ENCODE peak calls at places on chromosomes 5 and 9, in four cellular contexts. One of them, this sample, is unnamed.

GRCh38 chr5:89399553-89399952 is 516.6 kb upstream of the MEF2C start:
- DNase-seq in sigmoid colon: no peak
- DNase-seq in heart right ventricle: no peak
- DNase-seq in mammary epithelial cell: peak
- DNase-seq in this sample: no peak

GRCh38 chr5:170273968-170274710 is 23.4 kb downstream of the LCP2 start:
- DNase-seq in sigmoid colon: peak
- DNase-seq in heart right ventricle: no peak
- DNase-seq in mammary epithelial cell: peak
- DNase-seq in this sample: peak

GRCh38 chr5:59813761-59814562 is 79.6 kb downstream of the PDE4D start:
- DNase-seq in sigmoid colon: no peak
- DNase-seq in heart right ventricle: no peak
- DNase-seq in mammary epithelial cell: peak
- DNase-seq in this sample: peak

GRCh38 chr5:132714456-132715307 is 22.7 kb downstream of the KIF3A start:
- DNase-seq in sigmoid colon: no peak
- DNase-seq in heart right ventricle: no peak
- DNase-seq in mammary epithelial cell: peak
- DNase-seq in this sample: no peak

GRCh38 chr5:95962785-95963184 is 1.1 kb upstream of the ELL2 start:
- DNase-seq in sigmoid colon: no peak
- DNase-seq in heart right ventricle: no peak
- DNase-seq in mammary epithelial cell: no peak
- DNase-seq in this sample: no peak

GRCh38 chr9:76896035-76896434 is 9.9 kb downstream of the PRUNE2 start:
- DNase-seq in sigmoid colon: no peak
- DNase-seq in heart right ventricle: no peak
- DNase-seq in mammary epithelial cell: no peak
- DNase-seq in this sample: no peak

GRCh38 chr9:135526089-135526729 is 5.0 kb downstream of the LCN1 start:
- DNase-seq in sigmoid colon: peak
- DNase-seq in heart right ventricle: no peak
- DNase-seq in mammary epithelial cell: no peak
- DNase-seq in this sample: no peak

GRCh38 chr9:127358023-127358535 is 38.9 kb upstream of the SLC2A8 start:
- DNase-seq in sigmoid colon: no peak
- DNase-seq in heart right ventricle: no peak
- DNase-seq in mammary epithelial cell: no peak
- DNase-seq in this sample: no peak

GRCh38 chr5:142597546-142598337 is 88.1 kb downstream of the FGF1 start:
- DNase-seq in sigmoid colon: no peak
- DNase-seq in heart right ventricle: no peak
- DNase-seq in mammary epithelial cell: peak
- DNase-seq in this sample: peak

GRCh38 chr9:133876144-133876543 is 116.0 kb downstream of the VAV2 start:
- DNase-seq in sigmoid colon: no peak
- DNase-seq in heart right ventricle: no peak
- DNase-seq in mammary epithelial cell: no peak
- DNase-seq in this sample: peak

GRCh38 chr9:71755869-71756268 is 12.4 kb downstream of the CEMIP2 start:
- DNase-seq in sigmoid colon: no peak
- DNase-seq in heart right ventricle: no peak
- DNase-seq in mammary epithelial cell: no peak
- DNase-seq in this sample: no peak

GRCh38 chr9:35675732-35676392 is 2.1 kb downstream of the CA9 start:
- DNase-seq in sigmoid colon: no peak
- DNase-seq in heart right ventricle: peak
- DNase-seq in mammary epithelial cell: no peak
- DNase-seq in this sample: no peak

GRCh38 chr5:73135429-73136276 is 15.3 kb downstream of the TMEM171 start:
- DNase-seq in sigmoid colon: no peak
- DNase-seq in heart right ventricle: no peak
- DNase-seq in mammary epithelial cell: peak
- DNase-seq in this sample: peak
- TF ChIP-seq CTCF in sigmoid colon: no peak
- TF ChIP-seq CTCF in heart right ventricle: no peak
- TF ChIP-seq CTCF in mammary epithelial cell: peak
- TF ChIP-seq CTCF in this sample: peak

GRCh38 chr5:138275379-138275782 is 960 bp upstream of the GFRA3 start:
- DNase-seq in sigmoid colon: no peak
- DNase-seq in heart right ventricle: no peak
- DNase-seq in mammary epithelial cell: no peak
- DNase-seq in this sample: no peak
- TF ChIP-seq CTCF in sigmoid colon: no peak
- TF ChIP-seq CTCF in heart right ventricle: no peak
- TF ChIP-seq CTCF in mammary epithelial cell: no peak
- TF ChIP-seq CTCF in this sample: no peak

GRCh38 chr9:88494983-88495721 is 39.8 kb upstream of the NXNL2 start:
- DNase-seq in sigmoid colon: no peak
- DNase-seq in heart right ventricle: no peak
- DNase-seq in mammary epithelial cell: no peak
- DNase-seq in this sample: no peak
- TF ChIP-seq CTCF in sigmoid colon: no peak
- TF ChIP-seq CTCF in heart right ventricle: no peak
- TF ChIP-seq CTCF in mammary epithelial cell: no peak
- TF ChIP-seq CTCF in this sample: no peak

GRCh38 chr5:151793358-151793757 is 21.6 kb downstream of the G3BP1 start:
- DNase-seq in sigmoid colon: no peak
- DNase-seq in heart right ventricle: no peak
- DNase-seq in mammary epithelial cell: no peak
- DNase-seq in this sample: no peak
- TF ChIP-seq CTCF in sigmoid colon: no peak
- TF ChIP-seq CTCF in heart right ventricle: no peak
- TF ChIP-seq CTCF in mammary epithelial cell: no peak
- TF ChIP-seq CTCF in this sample: no peak

This sample was measured in MCF 10A.